ENCODE peak calls at places on chromosome 12, in nine cellular contexts. M is fibroblast of lung; W is activated T-helper 9 cell treated with anti-CD3 and anti-CD28 coated beads, Interleukin-2, amount 50 U/mL, for 16 hours; H is progenitor cell of endocrine pancreas; T is tibial artery; V is epithelial cell of esophagus; G is kidney; K is RPMI7951; U is activated CD4-positive, alpha-beta T cell treated with anti-CD3 and anti-CD28 coated beads, Interleukin-2, amount 10 ng/mL, durations not matched to agents 7 days and 5 days. Z is an unnamed sample.
A peak's percentile ranks its signal among the peaks of the same experiment; 100 is the strongest.

GRCh38 chr12:125090437-125090836 is 25.2 kb downstream of the AACS start:
- DNase-seq in M (no peak), W (no peak), H (no peak), T (no peak), V (no peak), G (no peak), K (no peak), U (no peak), Z (no peak)

GRCh38 chr12:130481392-130481879 is 143.7 kb downstream of the PIWIL1 start:
- DNase-seq in M (no peak), W (no peak), H (no peak), T (no peak), V (no peak), G (peak; percentile 52), K (no peak), U (no peak), Z (no peak)

GRCh38 chr12:47067778-47068431 is 11.5 kb upstream of the PCED1B start:
- DNase-seq in M (no peak), W (no peak), H (no peak), T (no peak), V (no peak), G (no peak), K (no peak), U (no peak), Z (no peak)

GRCh38 chr12:5459051-5459782 is 27.3 kb downstream of the NTF3 start:
- DNase-seq in M (no peak), W (no peak), H (no peak), T (peak; percentile 10), V (no peak), G (no peak), K (no peak), U (no peak), Z (no peak)

GRCh38 chr12:42496886-42497285 is 92.7 kb downstream of the PRICKLE1 start:
- DNase-seq in M (no peak), W (no peak), H (no peak), T (no peak), V (no peak), G (no peak), K (no peak), U (no peak), Z (no peak)

GRCh38 chr12:11486623-11487444 is 91.5 kb upstream of the PRB2 start:
- DNase-seq in M (peak; percentile 77), W (peak; percentile 67), H (peak; percentile 73), T (peak; percentile 80), V (peak; percentile 86), G (peak; percentile 82), K (peak; percentile 76), U (peak; percentile 88), Z (no peak)

GRCh38 chr12:41190360-41190759 is 2.2 kb downstream of the PDZRN4 start:
- DNase-seq in M (peak; percentile 20), W (no peak), H (no peak), T (no peak), V (peak; percentile 22), G (no peak), K (no peak), U (no peak), Z (no peak)

GRCh38 chr12:112386726-112387125 is 4.5 kb upstream of the HECTD4 start:
- DNase-seq in M (no peak), W (no peak), H (no peak), T (no peak), V (no peak), G (no peak), K (no peak), U (no peak), Z (no peak)

GRCh38 chr12:110436231-110436630 is 13.9 kb downstream of the ARPC3 start:
- DNase-seq in M (peak; percentile 21), W (no peak), H (no peak), T (no peak), V (peak; percentile 16), G (no peak), K (no peak), U (no peak), Z (no peak)

GRCh38 chr12:56808954-56809353 is 45.8 kb downstream of the HSD17B6 start:
- DNase-seq in M (no peak), W (no peak), H (no peak), T (no peak), V (peak; percentile 14), G (no peak), K (peak; percentile 47), U (no peak), Z (no peak)

GRCh38 chr12:75259170-75259569 is 49.5 kb upstream of the KCNC2 start:
- DNase-seq in M (no peak), W (no peak), H (no peak), T (no peak), V (no peak), G (no peak), K (no peak), U (no peak), Z (no peak)

GRCh38 chr12:52425466-52425865 is 8.7 kb downstream of the KRT75 start:
- DNase-seq in M (no peak), W (no peak), H (no peak), T (no peak), V (no peak), G (no peak), K (no peak), U (no peak), Z (no peak)

GRCh38 chr12:25957898-25958253 is 606 bp upstream of the RASSF8 start:
- DNase-seq in M (peak; percentile 85), W (no peak), H (no peak), T (peak; percentile 65), V (peak; percentile 66), G (no peak), K (peak; percentile 85), U (no peak), Z (no peak)

GRCh38 chr12:92036061-92036620 is 109.5 kb downstream of the BTG1 start:
- DNase-seq in M (no peak), W (no peak), H (no peak), T (no peak), V (no peak), G (no peak), K (no peak), U (no peak), Z (no peak)

GRCh38 chr12:52873832-52874572 is 25.2 kb upstream of the KRT78 start:
- DNase-seq in M (peak; percentile 92), W (no peak), H (peak; percentile 49), T (peak; percentile 92), V (peak; percentile 99), G (peak; percentile 96), K (peak; percentile 95), U (peak; percentile 39), Z (no peak)

GRCh38 chr12:21677204-21677603 is 19.6 kb upstream of the LDHB start:
- DNase-seq in M (no peak), W (no peak), H (no peak), T (no peak), V (no peak), G (peak; percentile 61), K (no peak), U (no peak), Z (no peak)